ENCODE peak calls at places on chromosome 11, in six cellular contexts. L is left colon; Y is GM23248; G is T-helper 2 cell; H is CD4-positive, CD25-positive, alpha-beta regulatory T cell; O is EL. A is an unnamed sample.

GRCh38 chr11:28146123-28146751 is 38.0 kb downstream of the METTL15 start:
- DNase-seq in O (peak), L (no peak), H (no peak), G (no peak), Y (peak), A (peak)

GRCh38 chr11:129910360-129910759 is 15.0 kb upstream of the NFRKB start:
- DNase-seq in H (no peak), Y (no peak), O (no peak), L (no peak), G (no peak), A (no peak)

GRCh38 chr11:117096140-117096972 is 1.9 kb downstream of the SIK3 start:
- DNase-seq in Y (peak), O (peak), H (peak), G (peak), L (peak), A (no peak)

GRCh38 chr11:72039108-72039850 is 40.6 kb downstream of the IL18BP start:
- DNase-seq in L (peak), G (no peak), Y (peak), O (peak), H (peak), A (no peak)

GRCh38 chr11:62928011-62928410 is 6.8 kb upstream of the CHRM1 start:
- DNase-seq in O (no peak), Y (no peak), G (no peak), H (no peak), L (no peak), A (no peak)

GRCh38 chr11:95559899-95560298 is 229.7 kb downstream of the FAM76B start:
- DNase-seq in H (no peak), O (no peak), G (no peak), L (no peak), Y (no peak), A (no peak)

GRCh38 chr11:65078151-65078550 is 5.7 kb downstream of the CDCA5 start:
- DNase-seq in L (peak), O (peak), H (peak), G (peak), Y (peak), A (no peak)

GRCh38 chr11:2768471-2769408 is 68.9 kb upstream of the KCNQ1OT1 start:
- DNase-seq in H (no peak), O (peak), L (no peak), Y (peak), G (no peak), A (peak)

GRCh38 chr11:19735512-19735911 is 22.9 kb downstream of the NAV2 start:
- DNase-seq in L (no peak), H (no peak), G (no peak), O (peak), Y (peak), A (no peak)

GRCh38 chr11:70908223-70908622 is 344.2 kb downstream of the SHANK2 start:
- DNase-seq in G (no peak), O (no peak), H (no peak), L (peak), Y (no peak), A (no peak)

GRCh38 chr11:109798521-109798920 is 294.7 kb upstream of the ZC3H12C start:
- DNase-seq in L (no peak), H (no peak), O (no peak), Y (peak), G (no peak), A (no peak)

GRCh38 chr11:119315139-119316016 is 1.6 kb downstream of the MCAM start:
- DNase-seq in Y (peak), G (no peak), H (peak), O (peak), L (peak), A (no peak)

GRCh38 chr11:8794677-8795103 is 112.1 kb downstream of the RPL27A start:
- DNase-seq in Y (no peak), H (no peak), O (no peak), G (no peak), L (peak), A (no peak)

GRCh38 chr11:86741489-86742435 is 58.6 kb upstream of the PRSS23 start:
- DNase-seq in O (peak), G (no peak), Y (peak), H (no peak), L (no peak), A (no peak)

GRCh38 chr11:115396533-115396932 is 107.7 kb downstream of the CADM1 start:
- DNase-seq in L (no peak), G (no peak), H (no peak), Y (no peak), O (no peak), A (no peak)

GRCh38 chr11:31254411-31254810 is 115.1 kb downstream of the DCDC1 start:
- DNase-seq in H (no peak), G (no peak), L (no peak), O (no peak), Y (peak), A (no peak)

GRCh38 chr11:70312401-70313357 is 42.2 kb downstream of the PPFIA1 start:
- DNase-seq in Y (no peak), H (no peak), O (no peak), G (no peak), L (no peak), A (no peak)

GRCh38 chr11:10930224-10930960 is 72.5 kb upstream of the ZBED5 start:
- DNase-seq in L (peak), G (no peak), H (no peak), Y (peak), O (no peak), A (no peak)

A was measured in AG09309.